ENCODE peak calls at places on chromosomes 11 and 22, in five cellular contexts. D, S, Z, R and X are unnamed samples.

GRCh38 chr22:43273902-43274484 is 69.2 kb downstream of the SCUBE1 start:
- DNase-seq in D (no peak), S (no peak), Z (no peak), R (peak; percentile 61), X (no peak)

GRCh38 chr11:22193348-22194051 is 615 bp downstream of the ANO5 start:
- DNase-seq in D (no peak), S (peak; percentile 46), Z (peak; percentile 22), R (peak; percentile 45), X (peak; percentile 74)

GRCh38 chr11:133202816-133203215 is 329.5 kb downstream of the OPCML start:
- DNase-seq in D (no peak), S (no peak), Z (no peak), R (no peak), X (no peak)

GRCh38 chr22:24588370-24588755 is 4.5 kb downstream of the LRRC75B start:
- DNase-seq in D (no peak), S (no peak), Z (no peak), R (no peak), X (no peak)

GRCh38 chr11:115170133-115170815 is 333.9 kb downstream of the CADM1 start:
- DNase-seq in D (no peak), S (no peak), Z (no peak), R (peak; percentile 12), X (no peak)

GRCh38 chr11:47342036-47342803 is 10.3 kb downstream of the MYBPC3 start:
- DNase-seq in D (no peak), S (peak; percentile 39), Z (no peak), R (no peak), X (no peak)

GRCh38 chr11:103948331-103948730 is 88.1 kb upstream of the DDI1 start:
- DNase-seq in D (no peak), S (no peak), Z (no peak), R (no peak), X (no peak)

GRCh38 chr22:47460870-47461269 is 698.4 kb downstream of the TBC1D22A start:
- DNase-seq in D (no peak), S (no peak), Z (no peak), R (peak; percentile 21), X (no peak)

GRCh38 chr11:34416746-34417145 is 22.0 kb upstream of the CAT start:
- DNase-seq in D (no peak), S (no peak), Z (no peak), R (no peak), X (no peak)

GRCh38 chr22:22770280-22770871 is 117.2 kb upstream of the IGLL5 start:
- DNase-seq in D (no peak), S (no peak), Z (no peak), R (peak; percentile 30), X (no peak)

GRCh38 chr11:2800655-2801531 is 84.7 kb downstream of the CDKN1C start:
- DNase-seq in D (no peak), S (no peak), Z (peak; percentile 12), R (no peak), X (peak; percentile 34)

GRCh38 chr11:70682056-70682455 is 283.7 kb downstream of the CTTN start:
- DNase-seq in D (no peak), S (no peak), Z (no peak), R (no peak), X (no peak)

GRCh38 chr11:83793332-83793731 is 507.2 kb upstream of the CCDC90B start:
- DNase-seq in D (no peak), S (no peak), Z (no peak), R (no peak), X (no peak)

GRCh38 chr22:23288301-23289129 is 108.2 kb downstream of the BCR start:
- DNase-seq in D (no peak), S (no peak), Z (no peak), R (no peak), X (no peak)

GRCh38 chr11:72483412-72484186 is 49.3 kb upstream of the CLPB start:
- DNase-seq in D (no peak), S (no peak), Z (no peak), R (peak; percentile 10), X (no peak)